ENCODE peak calls at places on chromosomes 2 and 18, in six cellular contexts. B is colonic mucosa; M is PC-9; X is mesothelial cell of epicardium; S is stimulated activated CD8-positive, alpha-beta memory T cell treated with anti-CD3 and anti-CD28 coated beads, Interleukin-12 subunit alpha, Interleukin-12 subunit beta, amount 100 ng/mL, for 1 hour; P is lower lobe of right lung. R is an unnamed sample.

GRCh38 chr2:48852938-48853337 is 97.4 kb upstream of the LHCGR start:
- DNase-seq in B (no peak), M (no peak), X (no peak), S (no peak), P (no peak), R (no peak)

GRCh38 chr18:57619881-57620280 is 1.8 kb downstream of the NARS1 start:
- DNase-seq in B (no peak), M (no peak), X (no peak), S (no peak), P (no peak), R (no peak)

GRCh38 chr18:63162271-63163014 is 157.1 kb downstream of the BCL2 start:
- DNase-seq in B (no peak), M (no peak), X (no peak), S (no peak), P (peak), R (no peak)

GRCh38 chr2:25558262-25558661 is 115.1 kb downstream of the DTNB start:
- DNase-seq in B (no peak), M (no peak), X (no peak), S (no peak), P (no peak), R (peak)

GRCh38 chr18:74498712-74499629 is 2.8 kb downstream of the CNDP2 start:
- DNase-seq in B (peak), M (peak), X (no peak), S (peak), P (peak), R (peak)

GRCh38 chr2:137947032-137947713 is 17.1 kb upstream of the HNMT start:
- DNase-seq in B (no peak), M (no peak), X (no peak), S (no peak), P (no peak), R (peak)

GRCh38 chr2:126527836-126528490 is 128.0 kb upstream of the GYPC start:
- DNase-seq in B (peak), M (peak), X (no peak), S (peak), P (peak), R (peak)

GRCh38 chr2:237057893-237058300 is 27.8 kb upstream of the COPS8 start:
- DNase-seq in B (no peak), M (no peak), X (no peak), S (no peak), P (no peak), R (no peak)

GRCh38 chr2:202084265-202084664 is 11.2 kb downstream of the KIAA2012 start:
- DNase-seq in B (no peak), M (no peak), X (no peak), S (no peak), P (no peak), R (no peak)

GRCh38 chr18:11986061-11986460 is 4.8 kb downstream of the IMPA2 start:
- DNase-seq in B (no peak), M (no peak), X (no peak), S (no peak), P (no peak), R (no peak)

GRCh38 chr2:65300772-65301711 is 73.4 kb downstream of the ACTR2 start:
- DNase-seq in B (no peak), M (no peak), X (no peak), S (peak), P (peak), R (peak)

GRCh38 chr2:212987492-212987891 is 163.9 kb downstream of the IKZF2 start:
- DNase-seq in B (no peak), M (no peak), X (no peak), S (no peak), P (no peak), R (no peak)

GRCh38 chr2:66966631-66967030 is 430.5 kb upstream of the ETAA1 start:
- DNase-seq in B (no peak), M (no peak), X (no peak), S (no peak), P (no peak), R (no peak)

GRCh38 chr18:49225160-49225559 is 235.3 kb downstream of the DYM start:
- DNase-seq in B (no peak), M (no peak), X (no peak), S (no peak), P (no peak), R (no peak)

GRCh38 chr18:42578781-42579180 is 536.7 kb downstream of the RIT2 start:
- DNase-seq in B (no peak), M (no peak), X (no peak), S (no peak), P (no peak), R (no peak)

GRCh38 chr2:136444323-136444722 is 321.0 kb upstream of the THSD7B start:
- DNase-seq in B (no peak), M (no peak), X (no peak), S (no peak), P (no peak), R (no peak)

GRCh38 chr2:240013343-240013742 is 11.8 kb downstream of the NDUFA10 start:
- DNase-seq in B (no peak), M (no peak), X (no peak), S (no peak), P (no peak), R (peak)

GRCh38 chr2:42342061-42342794 is 18.8 kb downstream of the COX7A2L start:
- DNase-seq in B (no peak), M (peak), X (no peak), S (no peak), P (no peak), R (peak)

GRCh38 chr2:48343571-48344440 is 186.1 kb upstream of the STON1 start:
- DNase-seq in B (no peak), M (no peak), X (no peak), S (no peak), P (no peak), R (peak)

GRCh38 chr2:58428553-58429284 is 187.6 kb upstream of the FANCL start:
- DNase-seq in B (no peak), M (peak), X (peak), S (no peak), P (peak), R (no peak)

GRCh38 chr2:199335502-199335901 is 122.2 kb downstream of the SATB2 start:
- DNase-seq in B (no peak), M (no peak), X (no peak), S (no peak), P (no peak), R (no peak)

GRCh38 chr18:12628706-12629702 is 28.9 kb downstream of the SPIRE1 start:
- DNase-seq in B (no peak), M (no peak), X (no peak), S (no peak), P (no peak), R (no peak)

GRCh38 chr18:69845588-69846506 is 101.8 kb downstream of the CD226 start:
- DNase-seq in B (peak), M (no peak), X (no peak), S (no peak), P (no peak), R (no peak)

GRCh38 chr2:196249860-196250259 is 78.5 kb upstream of the STK17B start:
- DNase-seq in B (no peak), M (no peak), X (no peak), S (no peak), P (no peak), R (peak)

GRCh38 chr2:169462896-169463695 is 16.2 kb upstream of the BBS5 start:
- DNase-seq in B (no peak), M (no peak), X (no peak), S (no peak), P (no peak), R (no peak)

GRCh38 chr18:44852818-44853217 is 172.1 kb downstream of the SETBP1 start:
- DNase-seq in B (no peak), M (no peak), X (no peak), S (no peak), P (no peak), R (no peak)

GRCh38 chr2:148914463-148914862 is 39.4 kb downstream of the KIF5C start:
- DNase-seq in B (no peak), M (no peak), X (no peak), S (no peak), P (no peak), R (no peak)

GRCh38 chr2:201638331-201638730 is 5.0 kb downstream of the TMEM237 start:
- DNase-seq in B (no peak), M (no peak), X (no peak), S (no peak), P (no peak), R (no peak)

GRCh38 chr2:41242001-41242331 is 790.1 kb upstream of the SLC8A1 start:
- DNase-seq in B (no peak), M (no peak), X (no peak), S (no peak), P (no peak), R (no peak)

GRCh38 chr18:57798713-57799373 is 4.3 kb downstream of the ATP8B1 start:
- DNase-seq in B (no peak), M (no peak), X (no peak), S (no peak), P (no peak), R (peak)

GRCh38 chr2:70374616-70375015 is 72.7 kb upstream of the FAM136A start:
- DNase-seq in B (no peak), M (no peak), X (no peak), S (no peak), P (no peak), R (no peak)

GRCh38 chr2:128803222-128803621 is 484.6 kb upstream of the HS6ST1 start:
- DNase-seq in B (no peak), M (no peak), X (no peak), S (no peak), P (no peak), R (no peak)

GRCh38 chr2:96088340-96089335 is 27.7 kb downstream of the ADRA2B start:
- DNase-seq in B (peak), M (no peak), X (no peak), S (no peak), P (peak), R (no peak)

GRCh38 chr2:25286025-25286400 is 55.7 kb downstream of the DNMT3A start:
- DNase-seq in B (peak), M (no peak), X (no peak), S (peak), P (peak), R (peak)

GRCh38 chr2:28750316-28751101 is 1.1 kb upstream of the PPP1CB start:
- DNase-seq in B (peak), M (no peak), X (no peak), S (peak), P (no peak), R (peak)

GRCh38 chr2:215542690-215543089 is 106.8 kb upstream of the FN1 start:
- DNase-seq in B (no peak), M (no peak), X (no peak), S (no peak), P (no peak), R (no peak)

GRCh38 chr18:12408247-12408869 is 629 bp downstream of the PRELID3A start:
- DNase-seq in B (no peak), M (no peak), X (no peak), S (no peak), P (no peak), R (peak)

GRCh38 chr2:74702001-74702715 is 48.1 kb downstream of the SEMA4F start:
- DNase-seq in B (no peak), M (no peak), X (no peak), S (no peak), P (no peak), R (no peak)

GRCh38 chr18:77146249-77147080 is 13.9 kb upstream of the MBP start:
- DNase-seq in B (no peak), M (no peak), X (no peak), S (no peak), P (no peak), R (no peak)